ENCODE peak calls at places on chromosomes 13 and 19, in six cellular contexts. I is stomach, Q is dorsolateral prefrontal cortex, P is brain microvascular endothelial cell, K is adrenal gland, H is activated B cell treated with CpG ODN at 0.5 μM for 24 hours. Y is an unnamed sample.

GRCh38 chr13:107361666-107362065 is 793.7 kb upstream of the ARGLU1 start:
- DNase-seq in Q (no peak), H (no peak), K (no peak), I (no peak), P (no peak), Y (no peak)

GRCh38 chr13:112985803-112986408 is 16.9 kb downstream of the MCF2L start:
- DNase-seq in K (no peak), I (no peak), H (no peak), P (no peak), Q (no peak), Y (no peak)

GRCh38 chr19:3621689-3622088 is 4.9 kb downstream of the CACTIN start:
- DNase-seq in I (no peak), P (no peak), H (no peak), Q (no peak), K (no peak), Y (no peak)

GRCh38 chr13:99690426-99691189 is 189.3 kb downstream of the TM9SF2 start:
- DNase-seq in I (no peak), P (no peak), Q (no peak), K (no peak), H (no peak), Y (no peak)

GRCh38 chr19:8629996-8630683 is at the start of gene NFILZ:
- DNase-seq in P (no peak), K (no peak), Q (no peak), H (no peak), I (no peak), Y (no peak)

GRCh38 chr13:30618186-30618937 is 642 bp downstream of the USPL1 start:
- DNase-seq in H (peak; percentile 41), P (no peak), Q (peak; percentile 42), K (no peak), I (peak; percentile 27), Y (peak; percentile 29)

GRCh38 chr13:93505104-93505952 is 278.7 kb downstream of the GPC6 start:
- DNase-seq in H (no peak), P (peak; percentile 64), Q (no peak), K (no peak), I (no peak), Y (no peak)

GRCh38 chr19:3700242-3701032 is at the start of gene PIP5K1C:
- DNase-seq in P (peak; percentile 75), K (peak; percentile 87), Q (peak; percentile 92), H (peak; percentile 96), I (peak; percentile 94), Y (peak; percentile 95)

GRCh38 chr13:51148223-51148951 is 37.3 kb upstream of the C13orf42 start:
- DNase-seq in Q (no peak), P (no peak), K (no peak), I (no peak), H (no peak), Y (no peak)

GRCh38 chr13:42990991-42991891 is 800 bp downstream of the EPSTI1 start:
- DNase-seq in P (no peak), H (no peak), I (no peak), Q (no peak), K (no peak), Y (no peak)

GRCh38 chr19:23392706-23393105 is 2.6 kb downstream of the ZNF91 start:
- DNase-seq in P (no peak), K (no peak), Q (no peak), H (no peak), I (no peak), Y (no peak)

GRCh38 chr13:41259875-41260501 is 3.4 kb downstream of the MTRF1 start:
- DNase-seq in K (no peak), Q (no peak), H (no peak), P (no peak), I (no peak), Y (no peak)

GRCh38 chr19:351976-352625 is 7.5 kb upstream of the MIER2 start:
- DNase-seq in Q (peak; percentile 30), I (no peak), P (no peak), H (no peak), K (no peak), Y (no peak)

GRCh38 chr19:495440-496332 is 600 bp upstream of the MADCAM1 start:
- DNase-seq in Q (peak; percentile 76), H (no peak), P (peak; percentile 11), I (no peak), K (no peak), Y (peak; percentile 55)

GRCh38 chr13:78428646-78429045 is 174.7 kb downstream of the POU4F1 start:
- DNase-seq in I (no peak), Q (no peak), P (no peak), K (no peak), H (no peak), Y (no peak)

GRCh38 chr19:5934779-5935472 is 20.9 kb downstream of the CAPS start:
- DNase-seq in Q (no peak), H (no peak), P (peak; percentile 25), K (no peak), I (no peak), Y (no peak)

GRCh38 chr19:3531716-3532115 is 7.3 kb upstream of the TEKTIP1 start:
- DNase-seq in P (no peak), I (no peak), H (no peak), K (no peak), Q (no peak), Y (no peak)

GRCh38 chr19:48836089-48837017 is at the start of gene HSD17B14:
- DNase-seq in K (peak; percentile 67), P (peak; percentile 11), H (no peak), I (no peak), Q (peak; percentile 65), Y (no peak)

GRCh38 chr13:30797847-30798246 is 62.5 kb downstream of the ALOX5AP start:
- DNase-seq in I (no peak), Q (no peak), P (no peak), H (no peak), K (no peak), Y (no peak)

GRCh38 chr19:6890421-6890913 is 3.1 kb downstream of the ADGRE1 start:
- DNase-seq in Q (no peak), K (no peak), P (no peak), I (no peak), H (no peak), Y (no peak)

GRCh38 chr19:48506138-48506733 is 5.4 kb downstream of the LMTK3 start:
- DNase-seq in P (no peak), Q (no peak), K (no peak), H (no peak), I (no peak), Y (no peak)

GRCh38 chr13:106496072-106496997 is 39.1 kb downstream of the EFNB2 start:
- DNase-seq in H (no peak), I (no peak), P (no peak), Q (no peak), K (no peak), Y (no peak)

GRCh38 chr13:74573654-74574053 is 439.4 kb upstream of the KLF12 start:
- DNase-seq in I (no peak), Q (no peak), K (peak; percentile 18), P (no peak), H (no peak), Y (no peak)

GRCh38 chr13:67390462-67391093 is 160.4 kb upstream of the PCDH9 start:
- DNase-seq in P (peak; percentile 65), I (no peak), H (no peak), Q (no peak), K (no peak), Y (no peak)

GRCh38 chr19:58319241-58319640 is 7.6 kb upstream of the ZSCAN22 start:
- DNase-seq in Q (no peak), P (no peak), K (no peak), H (no peak), I (no peak), Y (no peak)

GRCh38 chr13:51938454-51938853 is 72.8 kb downstream of the ATP7B start:
- DNase-seq in Q (no peak), I (no peak), P (no peak), H (no peak), K (no peak), Y (no peak)

GRCh38 chr19:56309511-56310185 is 5.0 kb downstream of the ZSCAN5A start:
- DNase-seq in Q (no peak), I (peak; percentile 62), H (peak; percentile 44), P (peak; percentile 36), K (peak; percentile 63), Y (peak; percentile 55)

GRCh38 chr19:1747285-1748114 is 5.8 kb upstream of the ONECUT3 start:
- DNase-seq in H (no peak), K (peak; percentile 21), I (peak; percentile 73), Q (no peak), P (peak; percentile 77), Y (no peak)

DNA sequence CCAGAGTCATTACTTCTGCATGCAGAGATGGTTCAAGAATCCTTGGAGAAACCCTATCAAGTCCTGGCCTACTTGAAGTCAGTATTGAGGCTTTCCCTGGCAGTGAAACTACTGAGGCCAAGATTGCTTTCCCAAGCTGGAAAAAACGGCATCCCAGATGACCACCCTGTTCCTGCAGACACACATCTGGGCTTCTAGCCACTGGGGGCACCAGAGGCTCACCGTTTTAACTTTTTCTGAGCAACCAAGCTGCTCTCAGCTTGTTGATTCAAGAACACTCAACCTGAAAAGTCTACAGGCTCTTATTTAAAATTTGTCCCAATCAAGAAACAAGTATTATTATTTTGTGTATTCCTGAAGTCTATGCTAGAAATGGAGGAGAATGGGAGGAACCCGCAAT is 66.6 kb downstream of the SPRYD7 start:
- DNase-seq in P (peak; percentile 40), K (no peak), H (no peak), I (no peak), Q (no peak), Y (no peak)
- TF ChIP-seq CTCF in P (peak; percentile 75), K (no peak), H (no peak), I (no peak), Q (no peak), Y (no peak)

GRCh38 chr13:69566104-69566716 is 541.4 kb upstream of the ATXN8OS start:
- DNase-seq in Q (no peak), P (no peak), I (no peak), K (no peak), H (no peak), Y (no peak)
- TF ChIP-seq CTCF in Q (no peak), P (no peak), I (no peak), K (no peak), H (no peak), Y (no peak)

DNA sequence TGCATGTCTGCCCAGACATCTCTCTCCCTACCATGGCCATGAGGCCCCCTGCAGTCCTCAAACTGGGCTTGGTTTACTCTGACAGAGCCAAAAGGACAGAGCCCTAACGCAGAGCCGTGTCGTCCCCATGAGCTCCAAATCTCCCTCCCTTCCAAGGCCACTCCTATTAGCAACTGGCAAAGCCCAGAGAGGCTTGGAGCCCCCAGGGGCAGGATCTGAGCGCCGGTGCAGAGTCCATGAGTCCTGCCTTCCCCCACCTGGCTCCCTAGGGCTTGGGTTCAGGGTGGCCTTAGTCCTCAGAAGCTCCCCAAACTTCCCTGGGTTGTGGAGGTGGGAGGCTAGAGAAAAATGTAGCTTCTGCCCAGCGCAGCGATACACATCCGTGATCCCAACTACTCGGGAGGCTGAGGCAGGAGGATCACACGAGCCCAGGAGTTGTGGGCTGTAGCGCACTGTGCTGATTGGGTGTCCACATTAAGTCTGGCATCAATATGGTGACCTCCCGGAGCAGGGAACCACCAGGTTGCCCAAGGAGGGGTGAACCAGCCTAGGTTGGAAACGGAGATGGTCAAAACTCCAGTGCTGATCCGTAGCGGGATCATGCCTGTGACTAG is 7.4 kb upstream of the PGPEP1 start:
- DNase-seq in Q (no peak), H (no peak), P (no peak), K (no peak), I (no peak), Y (no peak)
- TF ChIP-seq CTCF in Q (no peak), H (no peak), P (no peak), K (no peak), I (no peak), Y (no peak)

DNA sequence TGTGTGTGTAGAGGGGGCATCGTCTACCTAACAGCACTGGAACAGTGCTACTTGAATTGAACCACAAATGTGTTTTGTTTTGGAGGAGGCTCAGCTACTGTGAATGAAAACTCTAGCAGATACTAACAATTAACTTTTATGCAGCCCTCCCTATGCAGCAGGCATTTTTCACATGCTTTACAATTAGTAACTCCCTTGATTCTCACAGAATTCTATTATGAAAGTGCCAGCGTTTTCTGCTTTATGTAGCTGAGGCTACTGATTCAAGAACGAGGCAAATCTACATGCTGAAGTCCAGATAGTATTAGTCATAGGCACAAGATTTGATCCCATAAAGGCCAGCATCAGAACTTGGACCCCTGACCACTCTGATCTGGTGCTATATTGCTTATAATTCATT is 103.7 kb downstream of the MYO16 start:
- DNase-seq in K (no peak), Q (no peak), P (no peak), I (no peak), H (no peak), Y (no peak)
- TF ChIP-seq CTCF in K (no peak), Q (no peak), P (no peak), I (no peak), H (no peak), Y (no peak)